ENCODE peak calls at places on chromosomes 7 and 10, in nine cellular contexts. A is H9, Z is fibroblast of lung, Y is mesendoderm, H is neuronal stem cell, F is GM23248, K is HCT116, R is PC-9, U is OCI-LY7. M is an unnamed sample.
A peak's percentile ranks its signal among the peaks of the same experiment; 100 is the strongest.

GRCh38 chr7:26880852-26881251 is 16.5 kb upstream of the SKAP2 start:
- DNase-seq in A (no peak), Z (no peak), Y (no peak), H (no peak), F (peak; percentile 6), K (no peak), R (no peak), U (no peak), M (no peak)

GRCh38 chr7:1691601-1692499 is 21.8 kb downstream of the ELFN1 start:
- DNase-seq in A (peak; percentile 25), Z (no peak), Y (no peak), H (no peak), F (no peak), K (no peak), R (peak; percentile 56), U (no peak), M (no peak)

GRCh38 chr10:119689016-119689564 is 36.8 kb upstream of the INPP5F start:
- DNase-seq in A (no peak), Z (no peak), Y (peak; percentile 70), H (no peak), F (no peak), K (no peak), R (no peak), U (no peak), M (no peak)

GRCh38 chr7:137097111-137097510 is 228.7 kb downstream of the CHRM2 start:
- DNase-seq in A (no peak), Z (peak; percentile 18), Y (no peak), H (no peak), F (no peak), K (no peak), R (no peak), U (no peak), M (no peak)

GRCh38 chr7:13907824-13908223 is 81.6 kb downstream of the ETV1 start:
- DNase-seq in A (no peak), Z (no peak), Y (no peak), H (no peak), F (no peak), K (no peak), R (no peak), U (no peak), M (no peak)

GRCh38 chr7:12287886-12288285 is 76.8 kb downstream of the TMEM106B start:
- DNase-seq in A (no peak), Z (no peak), Y (no peak), H (no peak), F (no peak), K (no peak), R (no peak), U (no peak), M (no peak)

GRCh38 chr7:101572156-101572555 is 56.9 kb downstream of the MYL10 start:
- DNase-seq in A (no peak), Z (no peak), Y (no peak), H (no peak), F (no peak), K (no peak), R (no peak), U (no peak), M (no peak)

GRCh38 chr7:1112109-1112508 is 24.2 kb downstream of the GPER1 start:
- DNase-seq in A (no peak), Z (no peak), Y (no peak), H (no peak), F (no peak), K (no peak), R (no peak), U (no peak), M (no peak)

GRCh38 chr7:155860840-155861479 is 48.7 kb upstream of the SHH start:
- DNase-seq in A (no peak), Z (peak; percentile 95), Y (no peak), H (no peak), F (peak; percentile 13), K (no peak), R (peak; percentile 61), U (no peak), M (peak; percentile 69)

GRCh38 chr7:45890902-45891461 is 2.7 kb downstream of the IGFBP1 start:
- DNase-seq in A (no peak), Z (peak; percentile 64), Y (peak; percentile 35), H (peak; percentile 42), F (peak; percentile 63), K (peak; percentile 22), R (no peak), U (peak; percentile 41), M (peak; percentile 57)

GRCh38 chr10:84076540-84077195 is 62.6 kb upstream of the GHITM start:
- DNase-seq in A (peak; percentile 62), Z (no peak), Y (peak; percentile 87), H (no peak), F (peak; percentile 66), K (no peak), R (no peak), U (peak; percentile 31), M (peak; percentile 29)

GRCh38 chr10:79054203-79055099 is 14.3 kb upstream of the ZMIZ1 start:
- DNase-seq in A (no peak), Z (no peak), Y (no peak), H (no peak), F (no peak), K (no peak), R (no peak), U (no peak), M (peak; percentile 41)

GRCh38 chr10:22631646-22632278 is 82.6 kb downstream of the PIP4K2A start:
- DNase-seq in A (no peak), Z (no peak), Y (no peak), H (no peak), F (no peak), K (no peak), R (no peak), U (no peak), M (no peak)

GRCh38 chr7:13560441-13560840 is 429.0 kb downstream of the ETV1 start:
- DNase-seq in A (no peak), Z (peak; percentile 72), Y (no peak), H (no peak), F (peak; percentile 88), K (no peak), R (no peak), U (no peak), M (no peak)

GRCh38 chr7:135759537-135759936 is 10.9 kb upstream of the FAM180A start:
- DNase-seq in A (no peak), Z (no peak), Y (no peak), H (no peak), F (no peak), K (no peak), R (no peak), U (no peak), M (peak; percentile 21)
- H3K27ac ChIP-seq in A (no peak overlapping the region), Z (no peak overlapping the region), Y (no peak overlapping the region), H (no peak overlapping the region), F (peak overlapping the region; percentile 92), K (no peak overlapping the region), R (no peak overlapping the region), U (no peak overlapping the region), M (peak overlapping the region; percentile 78)

GRCh38 chr10:73871295-73871914 is 3.0 kb downstream of the CAMK2G start:
- DNase-seq in A (no peak), Z (no peak), Y (no peak), H (no peak), F (peak; percentile 34), K (no peak), R (no peak), U (no peak), M (no peak)
- H3K4me2 ChIP-seq in A (no peak overlapping the region), Z (no peak overlapping the region), Y (no peak overlapping the region), H (no peak overlapping the region), F (no peak overlapping the region), K (peak overlapping the region; percentile 77), R (peak overlapping the region; percentile 98), U (no peak overlapping the region), M (peak overlapping the region; percentile 91)

GRCh38 chr10:110162749-110163148 is 44.7 kb upstream of the MXI1 start:
- DNase-seq in A (peak; percentile 36), Z (no peak), Y (no peak), H (no peak), F (no peak), K (no peak), R (no peak), U (no peak), M (no peak)
- H3K27ac ChIP-seq in A (no peak overlapping the region), Z (no peak overlapping the region), Y (no peak overlapping the region), H (no peak overlapping the region), F (no peak overlapping the region), K (no peak overlapping the region), R (no peak overlapping the region), U (no peak overlapping the region), M (no peak overlapping the region)

GRCh38 chr10:37057280-37057679 is 68.1 kb upstream of the ANKRD30A start:
- DNase-seq in A (no peak), Z (no peak), Y (no peak), H (no peak), F (no peak), K (no peak), R (no peak), U (no peak), M (no peak)

GRCh38 chr10:37053476-37053875 is 71.9 kb upstream of the ANKRD30A start:
- DNase-seq in A (no peak), Z (no peak), Y (no peak), H (no peak), F (no peak), K (no peak), R (no peak), U (no peak), M (no peak)
- H3K4me2 ChIP-seq in A (no peak overlapping the region), Z (no peak overlapping the region), Y (no peak overlapping the region), H (no peak overlapping the region), F (no peak overlapping the region), K (no peak overlapping the region), R (no peak overlapping the region), U (no peak overlapping the region), M (no peak overlapping the region)